ENCODE peak calls at places on chromosomes 7 and 10, in ten cellular contexts. X is fibroblast of the aortic adventitia; Y is glutamatergic neuron; O is stimulated activated CD8-positive, alpha-beta memory T cell treated with anti-CD3 and anti-CD28 coated beads, Interleukin-15, amount 100 ng/mL, for 1 hour; Z is mucosa of gallbladder; F is NCI-H1092 treated with DMSO at 0.1 percent for 48 hours; P is globus pallidus; M is NCI-H146; K is T follicular helper cell; Q is GOT3. N is an unnamed sample.

GRCh38 chr7:146090023-146090645 is 26.5 kb upstream of the CNTNAP2 start:
- DNase-seq in X (peak), Y (no peak), O (no peak), Z (no peak), F (peak), P (peak), M (peak), K (no peak), Q (no peak), N (peak)

GRCh38 chr7:84412161-84412969 is 217.8 kb upstream of the SEMA3A start:
- DNase-seq in X (peak), Y (no peak), O (no peak), Z (no peak), F (peak), P (no peak), M (no peak), K (no peak), Q (no peak), N (peak)

GRCh38 chr10:132705173-132705572 is 80.8 kb downstream of the NKX6-2 start:
- DNase-seq in X (no peak), Y (no peak), O (no peak), Z (no peak), F (peak), P (no peak), M (no peak), K (no peak), Q (no peak), N (peak)

GRCh38 chr7:106071999-106072714 is 40.0 kb downstream of the SYPL1 start:
- DNase-seq in X (peak), Y (no peak), O (no peak), Z (peak), F (peak), P (no peak), M (peak), K (no peak), Q (no peak), N (peak)

GRCh38 chr7:137454169-137455166 is 110.9 kb upstream of the PTN start:
- DNase-seq in X (peak), Y (no peak), O (no peak), Z (peak), F (peak), P (peak), M (peak), K (no peak), Q (no peak), N (peak)

GRCh38 chr7:41999736-42000283 is 237.2 kb downstream of the GLI3 start:
- DNase-seq in X (no peak), Y (no peak), O (no peak), Z (no peak), F (no peak), P (no peak), M (no peak), K (no peak), Q (no peak), N (no peak)

GRCh38 chr10:110239892-110240291 is 32.5 kb downstream of the MXI1 start:
- DNase-seq in X (no peak), Y (no peak), O (no peak), Z (no peak), F (no peak), P (no peak), M (no peak), K (no peak), Q (no peak), N (no peak)

GRCh38 chr7:79837915-79838314 is 296.7 kb upstream of the GNAI1 start:
- DNase-seq in X (no peak), Y (no peak), O (no peak), Z (no peak), F (no peak), P (no peak), M (no peak), K (no peak), Q (no peak), N (no peak)

GRCh38 chr10:119653209-119653608 is 2.0 kb downstream of the BAG3 start:
- DNase-seq in X (no peak), Y (no peak), O (no peak), Z (no peak), F (no peak), P (no peak), M (peak), K (no peak), Q (no peak), N (peak)

GRCh38 chr7:119465798-119466305 is 807.1 kb upstream of the KCND2 start:
- DNase-seq in X (no peak), Y (no peak), O (no peak), Z (no peak), F (no peak), P (no peak), M (no peak), K (no peak), Q (no peak), N (peak)

N was measured in NCI-H69.